ENCODE peak calls at places on chromosomes 6 and 20, in six cellular contexts. S, Z, L, M, Y and X are unnamed samples.

GRCh38 chr20:4989570-4989969 is 11.7 kb downstream of the SLC23A2 start:
- DNase-seq in M (no peak), Y (no peak), S (no peak), Z (no peak), L (peak; percentile 95), X (peak; percentile 25)

GRCh38 chr6:43812850-43813584 is 43.0 kb downstream of the VEGFA start:
- DNase-seq in S (no peak), L (peak; percentile 61), Z (no peak), Y (no peak), M (peak; percentile 70), X (no peak)

GRCh38 chr20:23159923-23160445 is 73.9 kb upstream of the CD93 start:
- DNase-seq in S (no peak), M (no peak), L (peak; percentile 49), Z (no peak), Y (no peak), X (no peak)

GRCh38 chr6:52415333-52415732 is 4.8 kb upstream of the EFHC1 start:
- DNase-seq in M (no peak), Z (no peak), S (no peak), L (no peak), Y (no peak), X (no peak)

GRCh38 chr6:97654674-97655073 is 371.7 kb upstream of the MMS22L start:
- DNase-seq in Y (no peak), M (peak; percentile 29), Z (no peak), S (no peak), L (no peak), X (no peak)

GRCh38 chr6:75204959-75205775 is 686 bp downstream of the COL12A1 start:
- DNase-seq in Z (peak; percentile 64), Y (no peak), M (peak; percentile 55), S (peak; percentile 90), L (no peak), X (no peak)

GRCh38 chr6:52503853-52504777 is 72.7 kb downstream of the TRAM2 start:
- DNase-seq in S (peak; percentile 96), Y (no peak), L (no peak), M (peak; percentile 99), Z (peak; percentile 80), X (no peak)

GRCh38 chr6:56714982-56715456 is 72.3 kb upstream of the DST start:
- DNase-seq in S (no peak), Z (peak; percentile 40), Y (no peak), L (no peak), M (peak; percentile 96), X (no peak)

GRCh38 chr6:137105375-137105774 is 60.6 kb upstream of the IL20RA start:
- DNase-seq in Y (no peak), L (peak; percentile 48), Z (no peak), M (no peak), S (no peak), X (no peak)

GRCh38 chr6:115947964-115948541 is 112.6 kb downstream of the FRK start:
- DNase-seq in Y (no peak), Z (no peak), M (no peak), L (no peak), S (no peak), X (no peak)

GRCh38 chr20:10618611-10619245 is 55.1 kb downstream of the JAG1 start:
- DNase-seq in Y (no peak), S (no peak), L (no peak), M (peak; percentile 70), Z (no peak), X (no peak)

GRCh38 chr20:43579861-43580793 is 10.6 kb upstream of the IFT52 start:
- DNase-seq in Z (no peak), M (no peak), L (no peak), Y (no peak), S (no peak), X (no peak)

GRCh38 chr6:35148167-35148741 is 7.1 kb upstream of the TCP11 start:
- DNase-seq in L (no peak), Y (peak; percentile 47), Z (no peak), M (no peak), S (no peak), X (peak; percentile 67)

GRCh38 chr20:45817652-45818194 is 5.3 kb downstream of the UBE2C start:
- DNase-seq in Z (peak; percentile 63), M (no peak), S (no peak), Y (no peak), L (no peak), X (no peak)

GRCh38 chr20:40197744-40198143 is 491.3 kb downstream of the MAFB start:
- DNase-seq in Z (no peak), Y (no peak), M (no peak), L (no peak), S (no peak), X (no peak)

GRCh38 chr20:48682529-48683385 is 145.0 kb downstream of the PREX1 start:
- DNase-seq in L (no peak), Z (peak; percentile 96), Y (no peak), M (peak; percentile 95), S (peak; percentile 85), X (no peak)

GRCh38 chr6:152401978-152402377 is 235.2 kb downstream of the SYNE1 start:
- DNase-seq in M (no peak), Y (no peak), L (no peak), S (no peak), Z (peak; percentile 55), X (no peak)

GRCh38 chr20:62183426-62184142 is 756 bp downstream of the MTG2 start:
- DNase-seq in L (peak; percentile 54), Y (no peak), Z (peak; percentile 44), S (no peak), M (no peak), X (no peak)

GRCh38 chr6:158817298-158818007 is 1.7 kb downstream of the EZR start:
- DNase-seq in Y (no peak), L (peak; percentile 68), S (no peak), Z (no peak), M (peak; percentile 54), X (peak; percentile 32)

GRCh38 chr6:219019-219570 is 73.2 kb upstream of the DUSP22 start:
- DNase-seq in Z (no peak), M (no peak), Y (no peak), S (no peak), L (peak; percentile 38), X (no peak)

GRCh38 chr6:170388113-170388512 is 81.6 kb downstream of the FAM120B start:
- DNase-seq in Y (no peak), S (no peak), Z (peak; percentile 56), M (no peak), L (no peak), X (no peak)